ENCODE peak calls at places on chromosomes 2 and 18, in nine cellular contexts. H is A549; W is osteoblast; P is CD8-positive, alpha-beta memory T cell; I is left lung; Z is body of pancreas; L is PC-9; N is spleen; O is adrenal gland. C is an unnamed sample.

GRCh38 chr2:212032536-212033219 is 505.9 kb downstream of the ERBB4 start:
- DNase-seq in H (no peak), Z (no peak), P (no peak), I (no peak), O (no peak), L (no peak), W (no peak), N (no peak), C (no peak)

GRCh38 chr18:34694611-34695165 is 15.4 kb upstream of the DTNA start:
- DNase-seq in L (no peak), O (no peak), I (no peak), P (no peak), Z (no peak), H (no peak), W (no peak), N (no peak), C (no peak)

GRCh38 chr2:219300022-219300421 is 9.2 kb downstream of the PTPRN start:
- DNase-seq in P (no peak), O (no peak), Z (no peak), L (no peak), N (peak; percentile 67), W (no peak), I (no peak), H (no peak), C (no peak)

GRCh38 chr18:77392323-77392722 is 142.7 kb downstream of the GALR1 start:
- DNase-seq in W (no peak), I (no peak), H (no peak), P (no peak), L (no peak), N (no peak), O (no peak), Z (no peak), C (no peak)

GRCh38 chr2:160209457-160209856 is 9.4 kb upstream of the ITGB6 start:
- DNase-seq in P (no peak), O (no peak), Z (no peak), W (peak; percentile 69), H (no peak), L (no peak), I (no peak), N (no peak), C (peak; percentile 32)

GRCh38 chr18:50987261-50987660 is 19.4 kb downstream of the ELAC1 start:
- DNase-seq in H (no peak), P (no peak), L (no peak), I (no peak), N (no peak), W (peak; percentile 77), Z (no peak), O (no peak), C (no peak)

GRCh38 chr18:10085405-10085804 is 171.6 kb downstream of the VAPA start:
- DNase-seq in H (no peak), Z (no peak), P (no peak), L (no peak), W (no peak), N (no peak), I (no peak), O (no peak), C (no peak)

GRCh38 chr2:128376241-128377041 is 57.8 kb upstream of the HS6ST1 start:
- DNase-seq in L (no peak), N (peak; percentile 66), W (peak; percentile 83), O (no peak), Z (peak; percentile 10), H (no peak), P (no peak), I (peak; percentile 31), C (peak; percentile 2)

GRCh38 chr18:12783524-12783923 is 80.7 kb downstream of the PSMG2 start:
- DNase-seq in I (no peak), L (no peak), H (no peak), W (no peak), N (peak; percentile 28), O (no peak), Z (no peak), P (no peak), C (no peak)

GRCh38 chr2:26561918-26562810 is 79.0 kb downstream of the CIB4 start:
- DNase-seq in O (no peak), I (no peak), H (peak; percentile 92), W (peak; percentile 89), N (peak; percentile 77), P (peak; percentile 5), Z (peak; percentile 79), L (peak; percentile 86), C (peak; percentile 71)

GRCh38 chr2:20291846-20292408 is 58.7 kb downstream of the PUM2 start:
- DNase-seq in Z (no peak), N (no peak), I (no peak), P (no peak), H (no peak), W (peak; percentile 78), O (no peak), L (no peak), C (no peak)

DNA sequence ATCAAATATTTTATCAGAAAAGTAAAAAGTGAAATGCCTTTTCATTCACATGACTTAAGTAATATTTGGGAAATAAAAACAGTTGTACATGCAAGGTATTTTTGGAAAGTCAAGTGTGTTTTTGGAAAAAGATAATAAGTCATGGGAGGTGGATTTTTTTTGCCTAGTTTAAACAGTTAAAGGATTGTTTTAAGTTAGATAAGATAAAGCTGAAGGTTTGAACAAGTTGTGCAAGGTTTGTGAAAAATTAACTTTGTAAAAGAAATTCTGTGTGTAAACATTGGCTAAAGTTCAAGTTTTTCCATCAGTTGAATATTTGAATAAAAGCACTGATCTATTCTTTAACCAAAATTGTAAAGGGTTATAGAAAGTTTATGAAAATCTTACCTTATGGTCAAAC is 207.9 kb upstream of the RGPD4 start:
- DNase-seq in H (no peak), W (no peak), I (no peak), O (no peak), L (no peak), N (no peak), Z (no peak), P (no peak), C (no peak)
- H3K9me3 ChIP-seq in H (peaks cover 8% of the 10 kb centered on the region), W (no peaks in the 10 kb centered on the region), I (no peaks in the 10 kb centered on the region), O (no peaks in the 10 kb centered on the region), L (no peaks in the 10 kb centered on the region), N (peaks cover 10% of the 10 kb centered on the region), Z (no peaks in the 10 kb centered on the region), P (no peaks in the 10 kb centered on the region), C (peaks cover 18% of the 10 kb centered on the region)

GRCh38 chr2:196131384-196131861 is 40.0 kb downstream of the STK17B start:
- DNase-seq in I (no peak), Z (no peak), N (no peak), O (peak; percentile 24), W (peak; percentile 31), H (no peak), L (peak; percentile 25), P (no peak), C (peak; percentile 95)
- H3K9me3 ChIP-seq in I (no peaks in the 10 kb centered on the region), Z (no peaks in the 10 kb centered on the region), N (peaks cover 68% of the 10 kb centered on the region), O (peaks cover 38% of the 10 kb centered on the region), W (peaks cover 26% of the 10 kb centered on the region), H (peaks cover 26% of the 10 kb centered on the region), L (peaks cover 4% of the 10 kb centered on the region), P (peaks cover 31% of the 10 kb centered on the region), C (peaks cover 45% of the 10 kb centered on the region)

GRCh38 chr2:86621290-86621943 is 2.2 kb downstream of the RNF103 start:
- DNase-seq in P (no peak), O (no peak), L (no peak), Z (no peak), I (no peak), N (no peak), W (no peak), H (no peak), C (no peak)
- H3K9me3 ChIP-seq in P (no peaks in the 10 kb centered on the region), O (no peaks in the 10 kb centered on the region), L (no peaks in the 10 kb centered on the region), Z (no peaks in the 10 kb centered on the region), I (no peaks in the 10 kb centered on the region), N (no peaks in the 10 kb centered on the region), W (no peaks in the 10 kb centered on the region), H (no peaks in the 10 kb centered on the region), C (no peaks in the 10 kb centered on the region)

GRCh38 chr2:181886192-181886591 is 5.3 kb upstream of the ITPRID2 start:
- DNase-seq in P (no peak), Z (no peak), I (no peak), W (peak; percentile 72), L (no peak), N (no peak), O (no peak), H (no peak), C (no peak)
- H3K9me3 ChIP-seq in P (no peaks in the 10 kb centered on the region), Z (no peaks in the 10 kb centered on the region), I (no peaks in the 10 kb centered on the region), W (no peaks in the 10 kb centered on the region), L (no peaks in the 10 kb centered on the region), N (no peaks in the 10 kb centered on the region), O (no peaks in the 10 kb centered on the region), H (no peaks in the 10 kb centered on the region), C (no peaks in the 10 kb centered on the region)

DNA sequence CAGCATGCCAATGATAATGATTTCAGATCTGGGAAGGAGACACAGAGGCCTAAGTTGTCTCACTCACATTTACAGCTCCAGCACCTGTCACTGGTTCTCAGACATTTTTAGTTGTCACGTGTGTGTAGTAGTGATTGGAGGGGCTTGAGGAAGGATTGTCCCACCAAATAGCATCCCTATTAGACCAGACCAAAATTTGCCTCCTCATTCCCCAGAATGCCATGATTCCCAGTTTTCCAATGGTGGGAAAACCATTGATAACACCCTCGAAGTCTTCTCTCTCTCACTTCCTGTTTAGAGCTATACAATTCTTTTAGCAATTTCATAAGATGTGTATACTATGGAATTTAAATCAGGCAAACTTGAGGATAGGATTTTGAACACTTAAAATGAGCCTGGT is 52.5 kb downstream of the CCDC141 start:
- DNase-seq in N (no peak), P (no peak), L (no peak), I (no peak), Z (no peak), O (no peak), W (peak; percentile 3), H (no peak), C (no peak)
- H3K9me3 ChIP-seq in N (no peaks in the 10 kb centered on the region), P (no peaks in the 10 kb centered on the region), L (no peaks in the 10 kb centered on the region), I (no peaks in the 10 kb centered on the region), Z (no peaks in the 10 kb centered on the region), O (no peaks in the 10 kb centered on the region), W (no peaks in the 10 kb centered on the region), H (no peaks in the 10 kb centered on the region), C (peaks cover 4% of the 10 kb centered on the region)

C was measured in SJCRH30.